ENCODE peak calls at places on chromosomes 3 and 15, in five cellular contexts. S, V, A, N and X are unnamed samples.

GRCh38 chr3:161266731-161267150 is 45.6 kb downstream of the NMD3 start:
- DNase-seq in S (peak; percentile 43), V (no peak), A (no peak), N (no peak), X (no peak)

GRCh38 chr3:10530241-10530640 is 24.9 kb upstream of the ATP2B2 start:
- DNase-seq in S (no peak), V (no peak), A (no peak), N (no peak), X (no peak)

GRCh38 chr3:83873550-83873949 is 1085.2 kb upstream of the CADM2 start:
- DNase-seq in S (no peak), V (no peak), A (no peak), N (no peak), X (no peak)

GRCh38 chr3:39900462-39901002 is 91.1 kb downstream of the MYRIP start:
- DNase-seq in S (peak; percentile 28), V (no peak), A (no peak), N (no peak), X (no peak)

GRCh38 chr3:120475722-120476385 is 25.1 kb upstream of the FSTL1 start:
- DNase-seq in S (no peak), V (no peak), A (no peak), N (no peak), X (no peak)

GRCh38 chr3:128366136-128366535 is 100.6 kb downstream of the DNAJB8 start:
- DNase-seq in S (no peak), V (no peak), A (no peak), N (no peak), X (no peak)

GRCh38 chr3:141933421-141934300 is 57.2 kb downstream of the ATP1B3 start:
- DNase-seq in S (no peak), V (no peak), A (no peak), N (no peak), X (no peak)

GRCh38 chr3:51992017-51992682 is 3.5 kb downstream of the RPL29 start:
- DNase-seq in S (no peak), V (no peak), A (no peak), N (no peak), X (no peak)

GRCh38 chr3:120348065-120348980 is 831 bp downstream of the LRRC58 start:
- DNase-seq in S (peak; percentile 6), V (no peak), A (peak; percentile 36), N (no peak), X (no peak)

GRCh38 chr3:78666458-78666800 is 1101.4 kb downstream of the ROBO1 start:
- DNase-seq in S (no peak), V (no peak), A (no peak), N (no peak), X (no peak)

GRCh38 chr3:29757054-29757777 is 476.3 kb downstream of the RBMS3 start:
- DNase-seq in S (no peak), V (no peak), A (no peak), N (no peak), X (no peak)

GRCh38 chr3:27633224-27633545 is 88.9 kb downstream of the EOMES start:
- DNase-seq in S (peak; percentile 3), V (no peak), A (no peak), N (no peak), X (no peak)

GRCh38 chr3:9399746-9400145 is 2.3 kb downstream of the SETD5 start:
- DNase-seq in S (peak; percentile 79), V (no peak), A (peak; percentile 63), N (peak; percentile 37), X (peak; percentile 26)

GRCh38 chr3:29099296-29099695 is 181.6 kb upstream of the RBMS3 start:
- DNase-seq in S (no peak), V (no peak), A (peak; percentile 9), N (no peak), X (no peak)

GRCh38 chr3:114213669-114214541 is 23.5 kb downstream of the ZNF80 start:
- DNase-seq in S (no peak), V (peak; percentile 84), A (peak; percentile 35), N (no peak), X (no peak)

GRCh38 chr3:165193392-165194268 is 2.6 kb downstream of the SLITRK3 start:
- DNase-seq in S (no peak), V (no peak), A (peak; percentile 8), N (no peak), X (no peak)

GRCh38 chr3:54476876-54477275 is 354.5 kb downstream of the CACNA2D3 start:
- DNase-seq in S (no peak), V (no peak), A (no peak), N (no peak), X (no peak)

GRCh38 chr3:25575001-25575400 is 89.7 kb downstream of the TOP2B start:
- DNase-seq in S (no peak), V (no peak), A (no peak), N (no peak), X (no peak)

GRCh38 chr15:50431204-50431603 is 7.0 kb downstream of the USP8 start:
- DNase-seq in S (no peak), V (no peak), A (no peak), N (no peak), X (no peak)

GRCh38 chr3:10560060-10560861 is 54.9 kb upstream of the ATP2B2 start:
- DNase-seq in S (no peak), V (no peak), A (no peak), N (no peak), X (no peak)

GRCh38 chr15:99702895-99703602 is 30.2 kb downstream of the LYSMD4 start:
- DNase-seq in S (no peak), V (no peak), A (no peak), N (no peak), X (no peak)

GRCh38 chr3:131025500-131025899 is 1.1 kb downstream of the ASTE1 start:
- DNase-seq in S (no peak), V (no peak), A (no peak), N (no peak), X (no peak)

GRCh38 chr3:39062180-39062579 is 10.4 kb downstream of the WDR48 start:
- DNase-seq in S (no peak), V (no peak), A (no peak), N (no peak), X (no peak)

GRCh38 chr3:55435446-55435845 is 51.7 kb downstream of the WNT5A start:
- DNase-seq in S (no peak), V (no peak), A (no peak), N (no peak), X (no peak)

GRCh38 chr15:85423256-85423655 is 42.9 kb downstream of the AKAP13 start:
- DNase-seq in S (no peak), V (no peak), A (no peak), N (no peak), X (no peak)

GRCh38 chr15:99722406-99722805 is 10.8 kb downstream of the LYSMD4 start:
- DNase-seq in S (no peak), V (no peak), A (no peak), N (no peak), X (no peak)

GRCh38 chr3:152047465-152047864 is 174.0 kb downstream of the SUCNR1 start:
- DNase-seq in S (no peak), V (no peak), A (no peak), N (no peak), X (no peak)

GRCh38 chr3:125150525-125151436 is 61.8 kb downstream of the SLC12A8 start:
- DNase-seq in S (peak; percentile 53), V (no peak), A (peak; percentile 59), N (peak; percentile 65), X (peak; percentile 66)

GRCh38 chr15:97099040-97099439 is 768.5 kb downstream of the NR2F2 start:
- DNase-seq in S (no peak), V (no peak), A (no peak), N (no peak), X (no peak)

GRCh38 chr3:143277531-143277930 is 158.0 kb downstream of the CHST2 start:
- DNase-seq in S (no peak), V (no peak), A (no peak), N (no peak), X (no peak)

GRCh38 chr3:87979527-87979926 is 79.3 kb downstream of the CGGBP1 start:
- DNase-seq in S (no peak), V (no peak), A (no peak), N (no peak), X (no peak)

GRCh38 chr3:193124861-193125260 is 116.2 kb upstream of the PLAAT1 start:
- DNase-seq in S (no peak), V (no peak), A (no peak), N (no peak), X (no peak)

GRCh38 chr15:82646250-82647044 is 716 bp downstream of the CPEB1 start:
- DNase-seq in S (no peak), V (no peak), A (no peak), N (peak; percentile 62), X (no peak)

GRCh38 chr15:81752149-81752942 is 293.5 kb downstream of the MEX3B start:
- DNase-seq in S (no peak), V (no peak), A (peak; percentile 75), N (no peak), X (no peak)

GRCh38 chr3:101926594-101927105 is 77.3 kb downstream of the NFKBIZ start:
- DNase-seq in S (no peak), V (no peak), A (no peak), N (no peak), X (no peak)

GRCh38 chr15:62104406-62104805 is 37.6 kb downstream of the C2CD4A start:
- DNase-seq in S (no peak), V (no peak), A (no peak), N (no peak), X (no peak)
- TF ChIP-seq REST in S (no peak), V (no peak), A (no peak), N (no peak), X (no peak)

GRCh38 chr15:25708391-25708790 is 154.7 kb downstream of the ATP10A start:
- DNase-seq in S (no peak), V (no peak), A (no peak), N (no peak), X (no peak)

GRCh38 chr15:25711164-25711563 is 152.0 kb downstream of the ATP10A start:
- DNase-seq in S (no peak), V (no peak), A (no peak), N (no peak), X (no peak)

GRCh38 chr15:25711691-25712090 is 151.4 kb downstream of the ATP10A start:
- DNase-seq in S (no peak), V (no peak), A (no peak), N (no peak), X (no peak)

GRCh38 chr15:25709437-25710159 is 153.5 kb downstream of the ATP10A start:
- DNase-seq in S (no peak), V (no peak), A (no peak), N (no peak), X (no peak)

DNA sequence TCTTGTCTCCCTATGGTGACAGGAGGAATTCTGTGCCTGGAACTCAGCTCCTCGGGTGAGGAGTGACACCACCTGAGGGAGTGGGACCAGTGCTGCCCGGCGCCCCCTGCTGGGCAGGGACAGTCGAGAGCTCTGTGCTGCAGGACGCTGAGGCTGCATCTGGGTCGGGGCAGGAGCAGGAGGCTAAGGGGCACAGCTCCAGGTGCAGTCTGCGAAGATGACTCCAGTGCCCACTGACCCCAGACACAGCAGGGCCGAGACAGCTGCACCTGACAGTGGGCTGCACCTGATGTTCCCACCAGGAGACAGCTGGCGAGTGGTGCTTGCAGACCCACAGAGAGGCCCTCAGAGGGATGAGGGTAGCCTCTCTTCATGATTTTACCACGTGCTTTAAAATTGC is 152.9 kb downstream of the ATP10A start:
- DNase-seq in S (peak; percentile 18), V (no peak), A (peak; percentile 72), N (peak; percentile 60), X (no peak)
- TF ChIP-seq MAX in S (no peak), V (no peak), A (no peak), N (no peak), X (no peak)

GRCh38 chr15:38226867-38227266 is 25.8 kb upstream of the SPRED1 start:
- DNase-seq in S (peak; percentile 59), V (no peak), A (peak; percentile 23), N (no peak), X (peak; percentile 85)
- TF ChIP-seq SIN3A in S (no peak), V (no peak), A (no peak), N (no peak), X (no peak)

GRCh38 chr15:30859091-30859874 is 44.4 kb upstream of the FAN1 start:
- DNase-seq in S (peak; percentile 14), V (no peak), A (peak; percentile 47), N (peak; percentile 19), X (peak; percentile 6)
- TF ChIP-seq REST in S (no peak), V (no peak), A (no peak), N (no peak), X (no peak)